ENCODE peak calls at places on chromosomes 6 and 20, in five cellular contexts. I, L, E, U and F are unnamed samples.
A peak's percentile ranks its signal among the peaks of the same experiment; 100 is the strongest.

GRCh38 chr6:43739642-43740091 is 30.3 kb upstream of the VEGFA start:
- DNase-seq in E (no peak), U (no peak), I (no peak), L (no peak), F (no peak)

GRCh38 chr20:36261389-36262105 is 25.3 kb downstream of the AAR2 start:
- DNase-seq in L (peak; percentile 39), E (no peak), U (no peak), I (no peak), F (no peak)

GRCh38 chr6:154414021-154414813 is 57.6 kb upstream of the IPCEF1 start:
- DNase-seq in U (peak; percentile 53), L (no peak), I (no peak), E (peak; percentile 57), F (peak; percentile 37)

GRCh38 chr6:160991411-160992322 is at the start of gene MAP3K4:
- DNase-seq in E (peak; percentile 77), I (peak; percentile 85), L (peak; percentile 76), U (peak; percentile 86), F (peak; percentile 70)

GRCh38 chr6:128029841-128030240 is 129.0 kb upstream of the THEMIS start:
- DNase-seq in U (no peak), I (no peak), E (no peak), L (no peak), F (no peak)

GRCh38 chr20:24318569-24319352 is 150.7 kb upstream of the SYNDIG1 start:
- DNase-seq in U (no peak), E (no peak), L (no peak), I (no peak), F (no peak)

GRCh38 chr6:79518850-79519249 is 18.4 kb downstream of the LCA5 start:
- DNase-seq in I (no peak), L (no peak), U (no peak), E (no peak), F (no peak)

GRCh38 chr6:109760208-109760607 is 69.1 kb downstream of the FIG4 start:
- DNase-seq in L (no peak), U (no peak), I (no peak), E (no peak), F (no peak)

GRCh38 chr20:21522479-21523397 is 8.9 kb upstream of the NKX2-2 start:
- DNase-seq in E (no peak), U (no peak), I (no peak), L (no peak), F (no peak)

DNA sequence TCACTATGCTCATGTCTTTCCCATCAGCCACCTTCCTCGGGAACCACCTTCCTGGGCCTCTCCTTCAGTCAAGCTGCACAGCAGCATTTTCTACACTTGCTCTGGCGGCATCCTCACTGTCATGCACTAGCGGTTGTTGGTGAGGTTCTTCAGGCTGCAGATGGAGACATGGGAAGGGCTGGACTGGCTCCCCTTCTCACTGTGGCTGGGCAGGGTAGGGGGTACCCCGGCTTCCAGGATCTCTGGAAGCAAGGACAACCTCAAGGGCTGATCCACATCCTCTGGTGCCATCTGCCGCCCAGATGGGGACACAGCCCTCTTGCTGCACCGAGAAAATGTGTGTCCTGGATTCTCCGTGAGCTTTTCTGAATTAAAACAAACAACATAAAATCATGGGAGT is 180.1 kb upstream of the RNF24 start:
- DNase-seq in L (no peak), E (peak; percentile 29), I (no peak), U (peak; percentile 38), F (peak; percentile 14)
- TF ChIP-seq CTCF in L (peak; percentile 57), E (peak; percentile 48), I (peak; percentile 61), U (peak; percentile 65), F (peak; percentile 48)

DNA sequence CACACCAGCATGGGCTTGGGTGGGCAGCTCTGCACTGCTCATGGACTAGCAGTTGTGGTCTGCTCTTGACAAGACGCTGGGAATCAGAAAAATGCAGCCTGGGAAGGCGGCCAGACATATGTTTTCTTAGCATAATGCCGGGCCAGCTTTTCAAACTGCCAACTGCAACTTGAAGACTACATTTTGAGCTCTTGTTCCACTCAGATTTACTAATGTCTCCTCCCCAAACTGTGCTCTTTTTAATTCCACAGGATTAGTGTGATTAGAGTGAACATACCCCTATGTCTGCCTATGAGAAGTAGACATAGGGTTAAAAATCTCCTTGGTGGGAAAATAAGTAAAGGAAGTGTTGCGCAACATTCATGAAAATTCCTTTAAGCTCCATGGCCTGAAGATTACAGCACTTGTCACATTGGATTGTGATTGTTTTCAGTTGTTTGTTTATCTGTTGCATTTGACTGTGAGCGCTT is 5.3 kb upstream of the FNDC1 start:
- DNase-seq in L (no peak), U (peak; percentile 79), E (peak; percentile 71), I (no peak), F (peak; percentile 73)
- H3K4me3 ChIP-seq in L (no peak overlapping the region), U (no peak overlapping the region), E (no peak overlapping the region), I (no peak overlapping the region), F (no peak overlapping the region)

GRCh38 chr6:13413906-13414555 is 73.4 kb downstream of the GFOD1 start:
- DNase-seq in I (peak; percentile 59), L (no peak), U (no peak), E (peak; percentile 51), F (peak; percentile 55)
- TF ChIP-seq CTCF in I (peak; percentile 17), L (no peak), U (no peak), E (no peak), F (no peak)

DNA sequence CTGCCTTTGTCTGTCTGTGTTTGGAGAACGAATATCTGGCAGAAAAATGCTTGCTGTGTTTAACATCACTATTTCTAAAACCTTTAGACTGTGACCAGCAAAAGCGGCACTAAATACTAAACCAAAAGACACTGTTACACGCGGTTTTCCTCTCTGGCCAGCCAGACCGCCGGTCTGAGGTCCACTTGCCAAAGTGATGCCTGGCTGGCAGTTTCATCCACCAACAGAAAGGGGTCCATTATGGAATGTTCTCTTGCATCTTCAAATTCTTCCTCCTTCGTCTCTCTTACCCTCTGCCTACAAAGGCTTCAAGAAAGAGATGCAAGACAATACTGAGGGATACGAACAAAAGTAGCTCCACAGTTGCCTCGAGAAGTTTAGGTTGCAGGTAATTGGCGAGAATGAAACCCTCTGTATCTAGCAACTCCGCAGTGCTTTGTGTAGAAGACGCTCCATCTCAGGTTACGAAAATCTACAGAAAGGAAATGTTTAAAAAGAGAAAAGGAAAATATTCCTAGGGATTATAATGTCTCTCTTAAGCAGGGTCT is 176.6 kb downstream of the TRIM27 start:
- DNase-seq in U (no peak), I (no peak), L (no peak), E (no peak), F (no peak)
- H3K4me3 ChIP-seq in U (no peak overlapping the region), I (no peak overlapping the region), L (peak overlapping the region; percentile 18), E (no peak overlapping the region), F (peak overlapping the region; percentile 22)

GRCh38 chr20:5569021-5569420 is 181.2 kb upstream of the SHLD1 start:
- DNase-seq in L (no peak), E (peak; percentile 69), U (peak; percentile 23), I (no peak), F (peak; percentile 58)
- TF ChIP-seq CTCF in L (peak; percentile 55), E (peak; percentile 22), U (peak; percentile 46), I (peak; percentile 63), F (peak; percentile 35)